ENCODE peak calls at places on chromosome 3, in eight cellular contexts. Y is T-helper 1 cell; L is SW480; O is NCI-H526; V is breast epithelium; Q is NCI-H1436; M is heart right ventricle; R is stimulated activated CD4-positive, alpha-beta T cell treated with anti-CD3 and anti-CD28 coated beads, Interleukin-2, amount 100 ng/mL, for 48 hours. U is an unnamed sample.

GRCh38 chr3:116963802-116964201 is 254.2 kb downstream of the TUSC7 start:
- DNase-seq in Y (no peak), V (no peak), Q (no peak), L (no peak), M (no peak), O (no peak), R (no peak), U (no peak)

GRCh38 chr3:13023251-13024055 is 49.8 kb downstream of the IQSEC1 start:
- DNase-seq in M (peak), L (peak), R (no peak), O (no peak), V (no peak), Y (no peak), Q (no peak), U (no peak)

GRCh38 chr3:108352176-108352575 is 55.8 kb downstream of the HHLA2 start:
- DNase-seq in R (no peak), M (no peak), V (no peak), O (no peak), L (no peak), Y (no peak), Q (no peak), U (no peak)

GRCh38 chr3:102733811-102734574 is 299.2 kb downstream of the ZPLD1 start:
- DNase-seq in L (no peak), O (peak), V (no peak), Y (no peak), R (no peak), M (no peak), Q (no peak), U (no peak)

GRCh38 chr3:138833908-138834358 is 795 bp downstream of the PIK3CB start:
- DNase-seq in Q (no peak), L (no peak), O (peak), R (no peak), Y (no peak), V (no peak), M (no peak), U (no peak)

GRCh38 chr3:160224811-160225180 is 426 bp upstream of the C3orf80 start:
- DNase-seq in R (no peak), L (no peak), Q (no peak), Y (no peak), O (no peak), M (no peak), V (no peak), U (no peak)

GRCh38 chr3:149506965-149507364 is 32.5 kb downstream of the TM4SF4 start:
- DNase-seq in Y (no peak), O (no peak), M (no peak), L (no peak), V (no peak), Q (no peak), R (no peak), U (no peak)

GRCh38 chr3:12227833-12228232 is 61.0 kb upstream of the PPARG start:
- DNase-seq in M (no peak), Y (no peak), Q (no peak), O (no peak), R (no peak), V (no peak), L (peak), U (no peak)

GRCh38 chr3:44365952-44366351 is 27.4 kb downstream of the TCAIM start:
- DNase-seq in R (no peak), Q (no peak), O (no peak), V (no peak), L (no peak), Y (no peak), M (no peak), U (no peak)

GRCh38 chr3:191269289-191270085 is 59.7 kb upstream of the CCDC50 start:
- DNase-seq in L (peak), V (no peak), Q (no peak), O (no peak), R (no peak), M (no peak), Y (no peak), U (no peak)